ENCODE peak calls at places on chromosomes 6 and 20, in eight cellular contexts. T is adrenal gland, I is GM23248, B is CD14-positive monocyte, M is Calu3, S is prostate gland, J is ELR, K is EL. G is an unnamed sample.
A peak's percentile ranks its signal among the peaks of the same experiment; 100 is the strongest.

GRCh38 chr6:156794963-156795362 is 17.8 kb downstream of the ARID1B start:
- DNase-seq in T (no peak), I (no peak), B (no peak), M (no peak), S (no peak), J (no peak), K (no peak), G (no peak)

GRCh38 chr6:21594427-21595264 is 1.1 kb downstream of the SOX4 start:
- DNase-seq in T (peak; percentile 63), I (peak; percentile 86), B (peak; percentile 54), M (peak; percentile 64), S (peak; percentile 51), J (peak; percentile 70), K (peak; percentile 72), G (peak; percentile 54)

GRCh38 chr6:27814665-27815424 is 97.4 kb downstream of the OR2B2 start:
- DNase-seq in T (peak; percentile 80), I (peak; percentile 85), B (peak; percentile 80), M (peak; percentile 81), S (peak; percentile 87), J (peak; percentile 96), K (peak; percentile 97), G (peak; percentile 58)

GRCh38 chr6:141464490-141464889 is 668.2 kb upstream of the GJE1 start:
- DNase-seq in T (no peak), I (peak; percentile 91), B (no peak), M (no peak), S (no peak), J (peak; percentile 25), K (peak; percentile 27), G (peak; percentile 67)

GRCh38 chr6:152959333-152959732 is 23.5 kb downstream of the FBXO5 start:
- DNase-seq in T (no peak), I (no peak), B (no peak), M (no peak), S (no peak), J (no peak), K (no peak), G (no peak)

GRCh38 chr6:129923520-129923919 is 62.4 kb upstream of the TMEM244 start:
- DNase-seq in T (no peak), I (peak; percentile 76), B (no peak), M (no peak), S (no peak), J (peak; percentile 29), K (peak; percentile 33), G (no peak)

GRCh38 chr6:30964075-30964474 is 19.4 kb upstream of the MUC21 start:
- DNase-seq in T (no peak), I (no peak), B (no peak), M (no peak), S (no peak), J (no peak), K (no peak), G (no peak)

GRCh38 chr6:22442826-22443225 is 126.5 kb upstream of the HDGFL1 start:
- DNase-seq in T (no peak), I (no peak), B (no peak), M (no peak), S (no peak), J (no peak), K (no peak), G (no peak)

GRCh38 chr20:14761903-14762302 is 424.5 kb upstream of the FLRT3 start:
- DNase-seq in T (no peak), I (no peak), B (no peak), M (no peak), S (no peak), J (no peak), K (no peak), G (no peak)

GRCh38 chr6:111483736-111484654 is 977 bp upstream of the REV3L start:
- DNase-seq in T (peak; percentile 91), I (peak; percentile 98), B (peak; percentile 87), M (peak; percentile 87), S (peak; percentile 91), J (peak; percentile 96), K (peak; percentile 96), G (peak; percentile 88)

GRCh38 chr6:4320860-4321259 is 185.5 kb upstream of the ECI2 start:
- DNase-seq in T (no peak), I (peak; percentile 93), B (no peak), M (no peak), S (peak; percentile 17), J (peak; percentile 96), K (peak; percentile 94), G (peak; percentile 88)

GRCh38 chr6:150617062-150617461 is 17.4 kb downstream of the PLEKHG1 start:
- DNase-seq in T (no peak), I (no peak), B (no peak), M (no peak), S (no peak), J (no peak), K (no peak), G (no peak)

GRCh38 chr6:158409451-158409850 is 97.2 kb downstream of the TULP4 start:
- DNase-seq in T (no peak), I (peak; percentile 48), B (no peak), M (no peak), S (no peak), J (peak; percentile 15), K (peak; percentile 30), G (no peak)

GRCh38 chr6:158776737-158777136 is 42.4 kb downstream of the EZR start:
- DNase-seq in T (no peak), I (no peak), B (no peak), M (no peak), S (no peak), J (no peak), K (no peak), G (no peak)

GRCh38 chr6:122977180-122977579 is 18.9 kb upstream of the CLVS2 start:
- DNase-seq in T (no peak), I (no peak), B (no peak), M (no peak), S (no peak), J (no peak), K (no peak), G (no peak)

GRCh38 chr6:70370496-70370895 is 42.8 kb upstream of the FAM135A start:
- DNase-seq in T (no peak), I (no peak), B (no peak), M (no peak), S (no peak), J (no peak), K (no peak), G (no peak)

GRCh38 chr20:62198931-62199330 is 16.1 kb downstream of the MTG2 start:
- DNase-seq in T (no peak), I (no peak), B (no peak), M (no peak), S (no peak), J (no peak), K (no peak), G (no peak)

GRCh38 chr6:63573140-63573898 is 1.0 kb downstream of the LOC128125822 start:
- DNase-seq in T (peak; percentile 85), I (peak; percentile 86), B (peak; percentile 59), M (peak; percentile 90), S (peak; percentile 97), J (peak; percentile 60), K (peak; percentile 61), G (peak; percentile 79)

GRCh38 chr6:47072667-47073066 is 30.5 kb upstream of the ADGRF1 start:
- DNase-seq in T (no peak), I (no peak), B (no peak), M (no peak), S (no peak), J (no peak), K (no peak), G (no peak)

GRCh38 chr20:47551841-47552240 is 50.2 kb downstream of the NCOA3 start:
- DNase-seq in T (peak; percentile 44), I (peak; percentile 44), B (no peak), M (no peak), S (no peak), J (peak; percentile 23), K (no peak), G (no peak)

GRCh38 chr6:15329154-15329781 is 83.4 kb downstream of the JARID2 start:
- DNase-seq in T (no peak), I (peak; percentile 97), B (no peak), M (no peak), S (no peak), J (peak; percentile 92), K (peak; percentile 94), G (no peak)

GRCh38 chr6:30879684-30880427 is 4.5 kb upstream of the DDR1 start:
- DNase-seq in T (no peak), I (no peak), B (no peak), M (no peak), S (no peak), J (no peak), K (no peak), G (no peak)

GRCh38 chr20:20317195-20318113 is 50.5 kb upstream of the INSM1 start:
- DNase-seq in T (no peak), I (no peak), B (no peak), M (no peak), S (no peak), J (no peak), K (no peak), G (no peak)

GRCh38 chr6:106619223-106619622 is 10.1 kb downstream of the RTN4IP1 start:
- DNase-seq in T (no peak), I (no peak), B (no peak), M (no peak), S (no peak), J (no peak), K (no peak), G (no peak)

GRCh38 chr6:78513856-78514255 is 353.5 kb upstream of the IRAK1BP1 start:
- DNase-seq in T (no peak), I (no peak), B (no peak), M (no peak), S (no peak), J (peak; percentile 8), K (no peak), G (no peak)

GRCh38 chr6:156185113-156185512 is 592.1 kb upstream of the ARID1B start:
- DNase-seq in T (no peak), I (no peak), B (no peak), M (no peak), S (no peak), J (no peak), K (no peak), G (no peak)

GRCh38 chr6:133951881-133952814 is 876 bp upstream of the TBPL1 start:
- DNase-seq in T (peak; percentile 49), I (peak; percentile 94), B (no peak), M (peak; percentile 76), S (peak; percentile 59), J (peak; percentile 88), K (peak; percentile 78), G (peak; percentile 71)

GRCh38 chr6:2157441-2158127 is 87.8 kb downstream of the GMDS start:
- DNase-seq in T (no peak), I (peak; percentile 87), B (no peak), M (no peak), S (no peak), J (peak; percentile 50), K (peak; percentile 73), G (no peak)

GRCh38 chr20:50679753-50680105 is 11.6 kb downstream of the RIPOR3 start:
- DNase-seq in T (no peak), I (no peak), B (no peak), M (no peak), S (no peak), J (no peak), K (no peak), G (peak; percentile 20)

GRCh38 chr6:15327271-15327670 is 81.4 kb downstream of the JARID2 start:
- DNase-seq in T (peak; percentile 42), I (no peak), B (no peak), M (peak; percentile 19), S (no peak), J (peak; percentile 10), K (no peak), G (no peak)

GRCh38 chr6:6872924-6873344 is 234.8 kb upstream of the RREB1 start:
- DNase-seq in T (no peak), I (no peak), B (no peak), M (no peak), S (no peak), J (no peak), K (no peak), G (no peak)

GRCh38 chr6:169527306-169527705 is 174.5 kb downstream of the WDR27 start:
- DNase-seq in T (no peak), I (peak; percentile 82), B (no peak), M (no peak), S (no peak), J (peak; percentile 23), K (peak; percentile 31), G (no peak)

GRCh38 chr20:8272758-8273157 is 140.7 kb downstream of the PLCB1 start:
- DNase-seq in T (no peak), I (no peak), B (no peak), M (no peak), S (no peak), J (no peak), K (no peak), G (no peak)

GRCh38 chr6:38697846-38698245 is 5.1 kb downstream of the GLO1 start:
- DNase-seq in T (no peak), I (no peak), B (no peak), M (no peak), S (no peak), J (no peak), K (no peak), G (no peak)

G was measured in PC-9.